ENCODE peak calls at places on chromosome 18, in eight cellular contexts. V is fibroblast of lung, O is ovary, U is uterus, B is IMR-90, S is spleen, N is cardiac fibroblast, H is A549. E is an unnamed sample.

GRCh38 chr18:59432796-59433195 is 73.7 kb upstream of the LMAN1 start:
- DNase-seq in V (no peak), O (no peak), U (no peak), B (no peak), S (no peak), N (no peak), H (no peak), E (no peak)

GRCh38 chr18:49563130-49563540 is 1.3 kb downstream of the LIPG start:
- DNase-seq in V (peak; percentile 57), O (no peak), U (no peak), B (no peak), S (no peak), N (peak; percentile 19), H (no peak), E (no peak)

GRCh38 chr18:72197598-72197997 is 346.5 kb downstream of the CBLN2 start:
- DNase-seq in V (no peak), O (no peak), U (no peak), B (no peak), S (no peak), N (no peak), H (no peak), E (no peak)

GRCh38 chr18:54220406-54220805 is 4.1 kb downstream of the MBD2 start:
- DNase-seq in V (no peak), O (no peak), U (no peak), B (no peak), S (no peak), N (no peak), H (no peak), E (no peak)

GRCh38 chr18:49111191-49111988 is 160.6 kb upstream of the SMAD7 start:
- DNase-seq in V (peak; percentile 76), O (no peak), U (no peak), B (no peak), S (no peak), N (no peak), H (no peak), E (no peak)

GRCh38 chr18:5456577-5457466 is 87.0 kb downstream of the EPB41L3 start:
- DNase-seq in V (peak; percentile 39), O (no peak), U (no peak), B (peak; percentile 62), S (no peak), N (peak; percentile 70), H (no peak), E (no peak)

GRCh38 chr18:57833441-57834101 is 30.5 kb upstream of the ATP8B1 start:
- DNase-seq in V (peak; percentile 61), O (no peak), U (no peak), B (peak; percentile 57), S (no peak), N (peak; percentile 44), H (no peak), E (no peak)

GRCh38 chr18:58314284-58314683 is 270.3 kb downstream of the NEDD4L start:
- DNase-seq in V (peak; percentile 96), O (peak; percentile 38), U (peak; percentile 59), B (peak; percentile 95), S (no peak), N (peak; percentile 92), H (no peak), E (peak; percentile 82)

GRCh38 chr18:6315556-6316331 is 99.0 kb downstream of the L3MBTL4 start:
- DNase-seq in V (no peak), O (no peak), U (no peak), B (no peak), S (no peak), N (no peak), H (no peak), E (peak; percentile 9)

GRCh38 chr18:49747876-49748275 is 65.5 kb downstream of the ACAA2 start:
- DNase-seq in V (peak; percentile 47), O (no peak), U (no peak), B (no peak), S (no peak), N (peak; percentile 51), H (no peak), E (no peak)

GRCh38 chr18:58580623-58581022 is 48.3 kb downstream of the ALPK2 start:
- DNase-seq in V (peak; percentile 82), O (no peak), U (no peak), B (peak; percentile 60), S (no peak), N (peak; percentile 74), H (no peak), E (no peak)

GRCh38 chr18:11587846-11588245 is 21.6 kb upstream of the SLC35G4 start:
- DNase-seq in V (no peak), O (no peak), U (no peak), B (no peak), S (no peak), N (no peak), H (no peak), E (no peak)

GRCh38 chr18:70490008-70490933 is 201.4 kb downstream of the SOCS6 start:
- DNase-seq in V (peak; percentile 29), O (no peak), U (no peak), B (peak; percentile 57), S (no peak), N (peak; percentile 70), H (no peak), E (peak; percentile 27)

GRCh38 chr18:26813043-26813442 is 52.5 kb downstream of the AQP4 start:
- DNase-seq in V (peak; percentile 3), O (peak; percentile 70), U (peak; percentile 21), B (no peak), S (no peak), N (peak; percentile 2), H (peak; percentile 15), E (peak; percentile 30)

GRCh38 chr18:36706313-36706881 is 122.4 kb downstream of the TPGS2 start:
- DNase-seq in V (peak; percentile 66), O (no peak), U (no peak), B (peak; percentile 29), S (no peak), N (no peak), H (no peak), E (no peak)

GRCh38 chr18:47260138-47260923 is 8.9 kb upstream of the SKOR2 start:
- DNase-seq in V (peak; percentile 44), O (no peak), U (no peak), B (peak; percentile 14), S (no peak), N (peak; percentile 44), H (peak; percentile 28), E (no peak)

GRCh38 chr18:69400976-69401474 is 337 bp downstream of the DOK6 start:
- DNase-seq in V (peak; percentile 44), O (peak; percentile 22), U (no peak), B (peak; percentile 16), S (no peak), N (peak; percentile 41), H (peak; percentile 2), E (no peak)
- H3K4me3 ChIP-seq in V (peak overlapping the region; percentile 70), O (peak overlapping the region; percentile 25), U (peak overlapping the region; percentile 31), B (peak overlapping the region; percentile 42), S (peak overlapping the region; percentile 24), N (peak overlapping the region; percentile 56), H (peak overlapping the region; percentile 49), E (peak overlapping the region; percentile 56)

GRCh38 chr18:2847341-2848144 is 737 bp downstream of the EMILIN2 start:
- DNase-seq in V (peak; percentile 27), O (peak; percentile 68), U (peak; percentile 59), B (no peak), S (peak; percentile 86), N (peak; percentile 50), H (no peak), E (no peak)
- TF ChIP-seq CTCF in V (no peak), O (no peak), U (peak; percentile 37), B (no peak), S (no peak), N (no peak), H (no peak), E (no peak)

DNA sequence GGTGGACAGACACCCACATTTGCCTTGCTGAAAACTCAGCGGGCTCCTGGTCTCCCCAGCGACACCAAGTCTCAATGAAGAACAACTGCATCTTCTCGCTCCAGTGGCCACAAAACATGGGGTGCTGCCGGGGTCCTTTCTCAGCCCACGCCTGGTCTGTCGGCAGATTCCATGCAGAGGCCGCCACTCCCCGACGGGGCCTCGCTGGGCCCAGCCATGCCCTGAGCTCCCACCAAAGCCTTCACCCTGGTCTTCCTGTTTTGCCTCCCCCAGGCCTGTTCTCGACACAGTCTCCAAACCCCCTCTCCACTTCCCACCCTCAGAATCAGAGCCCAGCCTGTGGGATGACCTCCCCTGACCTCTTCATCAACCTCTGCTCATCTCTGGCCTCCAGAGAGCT is 31.2 kb downstream of the DIPK1C start:
- DNase-seq in V (no peak), O (no peak), U (no peak), B (no peak), S (no peak), N (no peak), H (no peak), E (no peak)
- H3K4me3 ChIP-seq in V (no peak overlapping the region), O (no peak overlapping the region), U (no peak overlapping the region), B (no peak overlapping the region), S (no peak overlapping the region), N (no peak overlapping the region), H (no peak overlapping the region), E (no peak overlapping the region)

DNA sequence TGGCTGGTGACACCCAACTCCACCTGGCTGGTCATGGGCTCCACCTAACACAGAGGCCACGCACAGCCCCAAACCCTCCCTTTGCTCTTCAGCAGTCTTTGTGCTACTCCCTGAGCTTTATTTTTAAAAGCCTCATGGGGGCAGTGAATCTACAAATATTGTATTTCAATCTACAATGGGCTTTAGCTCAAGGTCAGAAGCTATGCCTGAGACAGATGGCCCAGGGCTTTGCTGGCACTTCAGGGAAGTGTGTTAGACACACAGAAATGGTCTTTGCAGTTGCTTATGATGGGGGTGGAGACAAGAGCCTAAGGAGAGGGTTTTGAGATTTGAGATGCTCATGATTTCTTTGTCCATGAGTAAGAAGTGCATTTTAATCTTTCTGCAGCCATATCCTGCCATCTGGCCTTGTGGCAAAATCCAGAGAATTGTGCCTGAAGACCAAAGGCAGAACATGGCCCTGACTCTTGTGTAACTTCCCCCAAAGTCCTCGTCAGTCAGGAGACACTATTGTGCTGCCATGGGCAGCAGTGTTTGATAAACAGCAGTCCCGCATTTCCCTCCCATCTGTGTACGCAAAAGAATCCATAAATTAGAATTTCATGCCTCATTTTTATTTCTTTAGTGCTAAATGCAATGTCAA is 92.6 kb downstream of the VAPA start:
- DNase-seq in V (peak; percentile 31), O (no peak), U (peak; percentile 56), B (peak; percentile 28), S (no peak), N (peak; percentile 70), H (no peak), E (no peak)
- TF ChIP-seq CTCF in V (peak; percentile 22), O (peak; percentile 22), U (peak; percentile 26), B (peak; percentile 37), S (no peak), N (peak; percentile 21), H (no peak), E (peak; percentile 34)

GRCh38 chr18:676069-676468 is 18.6 kb downstream of the TYMS start:
- DNase-seq in V (no peak), O (no peak), U (no peak), B (no peak), S (no peak), N (no peak), H (no peak), E (no peak)

GRCh38 chr18:671405-671804 is 14.0 kb downstream of the TYMS start:
- DNase-seq in V (no peak), O (no peak), U (no peak), B (no peak), S (no peak), N (no peak), H (no peak), E (no peak)

GRCh38 chr18:673769-674168 is 16.3 kb downstream of the TYMS start:
- DNase-seq in V (no peak), O (no peak), U (no peak), B (no peak), S (no peak), N (no peak), H (no peak), E (no peak)

GRCh38 chr18:675307-675706 is 17.9 kb downstream of the TYMS start:
- DNase-seq in V (no peak), O (no peak), U (no peak), B (no peak), S (no peak), N (no peak), H (no peak), E (no peak)

GRCh38 chr18:673317-673716 is 15.9 kb downstream of the TYMS start:
- DNase-seq in V (no peak), O (no peak), U (no peak), B (no peak), S (no peak), N (no peak), H (no peak), E (no peak)
- H3K4me3 ChIP-seq in V (no peak overlapping the region), O (no peak overlapping the region), U (no peak overlapping the region), B (no peak overlapping the region), S (no peak overlapping the region), N (no peak overlapping the region), H (no peak overlapping the region), E (no peak overlapping the region)

E was measured in epithelial cell of proximal tubule.